ENCODE peak calls at places on chromosomes 3 and 15, in six cellular contexts. H is esophagus squamous epithelium, Q is ovary, L is NB4, G is IMR-90, B is vagina. K is an unnamed sample.
A peak's percentile ranks its signal among the peaks of the same experiment; 100 is the strongest.

GRCh38 chr3:195908439-195909293 is at the start of gene TNK2:
- DNase-seq in G (no peak), H (no peak), Q (no peak), L (peak; percentile 56), B (no peak), K (peak; percentile 71)

GRCh38 chr15:58988011-58988785 is 735 bp downstream of the RNF111 start:
- DNase-seq in G (peak; percentile 28), B (peak; percentile 87), H (no peak), Q (peak; percentile 67), L (peak; percentile 88), K (peak; percentile 86)

GRCh38 chr3:183754052-183754451 is 56.5 kb downstream of the YEATS2 start:
- DNase-seq in Q (no peak), L (no peak), H (no peak), G (no peak), B (no peak), K (no peak)

GRCh38 chr15:51162865-51163762 is 68.4 kb upstream of the TNFAIP8L3 start:
- DNase-seq in Q (peak; percentile 68), G (peak; percentile 72), B (no peak), H (no peak), L (peak; percentile 73), K (peak; percentile 80)

GRCh38 chr15:69783211-69783610 is 314.5 kb downstream of the TLE3 start:
- DNase-seq in G (no peak), L (no peak), H (no peak), B (no peak), Q (no peak), K (no peak)

GRCh38 chr3:43180027-43180426 is 74.1 kb upstream of the POMGNT2 start:
- DNase-seq in Q (no peak), H (no peak), G (peak; percentile 96), L (peak; percentile 81), B (no peak), K (no peak)

GRCh38 chr3:16203671-16204629 is 29.5 kb downstream of the GALNT15 start:
- DNase-seq in B (no peak), G (no peak), L (no peak), H (no peak), Q (no peak), K (no peak)

GRCh38 chr3:69081583-69082262 is 1.6 kb upstream of the UBA3 start:
- DNase-seq in H (no peak), B (no peak), Q (no peak), G (no peak), L (no peak), K (no peak)

GRCh38 chr15:89472785-89473256 is 23.6 kb downstream of the RHCG start:
- DNase-seq in L (peak; percentile 86), G (peak; percentile 47), Q (no peak), B (no peak), H (no peak), K (no peak)

GRCh38 chr3:172044833-172045585 is 5.6 kb downstream of the FNDC3B start:
- DNase-seq in H (no peak), L (no peak), B (no peak), Q (no peak), G (no peak), K (no peak)

GRCh38 chr3:71987828-71988227 is 202.9 kb upstream of the PROK2 start:
- DNase-seq in H (no peak), G (no peak), B (no peak), L (peak; percentile 83), Q (no peak), K (no peak)

GRCh38 chr3:89340431-89340830 is 233.0 kb downstream of the EPHA3 start:
- DNase-seq in G (no peak), Q (no peak), B (no peak), H (no peak), L (no peak), K (no peak)

GRCh38 chr3:180563411-180563810 is 38.6 kb upstream of the TTC14 start:
- DNase-seq in H (no peak), G (no peak), Q (no peak), B (no peak), L (no peak), K (no peak)

GRCh38 chr15:73926191-73927002 is at the start of gene LOXL1:
- DNase-seq in H (no peak), L (peak; percentile 59), G (peak; percentile 92), Q (peak; percentile 76), B (no peak), K (no peak)
- TF ChIP-seq POLR2A in H (peak; percentile 70), L (no peak), G (peak; percentile 89), Q (peak; percentile 69), B (peak; percentile 78), K (no peak)

GRCh38 chr15:75598361-75598760 is 19.2 kb upstream of the PTPN9 start:
- DNase-seq in G (no peak), H (no peak), L (no peak), Q (no peak), B (no peak), K (no peak)

GRCh38 chr15:75596703-75597345 is 17.7 kb upstream of the PTPN9 start:
- DNase-seq in L (no peak), Q (no peak), H (no peak), G (no peak), B (no peak), K (no peak)

GRCh38 chr15:75599396-75599795 is 20.3 kb upstream of the PTPN9 start:
- DNase-seq in H (no peak), G (no peak), L (no peak), Q (no peak), B (no peak), K (no peak)

GRCh38 chr15:75594276-75594675 is 15.2 kb upstream of the PTPN9 start:
- DNase-seq in Q (no peak), G (no peak), B (no peak), H (no peak), L (no peak), K (no peak)

DNA sequence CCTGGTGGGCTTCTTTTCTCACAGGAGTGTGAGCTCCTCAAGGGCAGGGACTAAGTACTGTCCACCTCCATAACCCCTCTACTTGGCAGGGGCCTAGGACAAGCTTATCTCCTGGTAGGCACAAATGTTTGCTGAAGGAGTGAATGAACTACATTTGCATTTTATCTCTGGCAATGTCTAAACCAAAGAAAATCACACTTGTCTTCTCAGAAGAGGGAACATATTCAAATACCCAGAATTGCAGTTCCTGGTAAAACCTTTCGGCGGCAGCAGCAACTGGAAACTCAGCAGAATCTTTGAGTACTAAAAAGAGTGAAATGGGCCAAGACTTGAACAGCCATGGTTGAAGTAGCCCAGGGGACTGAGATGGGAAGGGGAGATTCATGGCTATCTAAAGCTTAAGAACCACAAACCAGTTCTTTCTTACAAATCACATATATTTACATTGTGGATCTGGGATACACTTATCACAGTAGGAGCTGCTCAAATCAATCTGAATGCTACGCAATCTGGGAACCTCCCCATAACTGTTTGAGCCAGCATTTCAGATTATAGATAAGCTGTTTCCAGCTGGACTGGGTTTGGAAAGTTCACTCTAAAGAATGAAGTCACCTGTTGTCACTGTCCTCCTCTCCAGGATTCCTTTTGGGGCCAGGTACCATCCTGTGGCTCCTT is 18.7 kb upstream of the PTPN9 start:
- DNase-seq in B (no peak), L (peak; percentile 31), Q (no peak), H (no peak), G (no peak), K (no peak)
- TF ChIP-seq CTCF in B (no peak), L (peak; percentile 41), Q (no peak), H (peak; percentile 54), G (peak; percentile 25), K (no peak)

DNA sequence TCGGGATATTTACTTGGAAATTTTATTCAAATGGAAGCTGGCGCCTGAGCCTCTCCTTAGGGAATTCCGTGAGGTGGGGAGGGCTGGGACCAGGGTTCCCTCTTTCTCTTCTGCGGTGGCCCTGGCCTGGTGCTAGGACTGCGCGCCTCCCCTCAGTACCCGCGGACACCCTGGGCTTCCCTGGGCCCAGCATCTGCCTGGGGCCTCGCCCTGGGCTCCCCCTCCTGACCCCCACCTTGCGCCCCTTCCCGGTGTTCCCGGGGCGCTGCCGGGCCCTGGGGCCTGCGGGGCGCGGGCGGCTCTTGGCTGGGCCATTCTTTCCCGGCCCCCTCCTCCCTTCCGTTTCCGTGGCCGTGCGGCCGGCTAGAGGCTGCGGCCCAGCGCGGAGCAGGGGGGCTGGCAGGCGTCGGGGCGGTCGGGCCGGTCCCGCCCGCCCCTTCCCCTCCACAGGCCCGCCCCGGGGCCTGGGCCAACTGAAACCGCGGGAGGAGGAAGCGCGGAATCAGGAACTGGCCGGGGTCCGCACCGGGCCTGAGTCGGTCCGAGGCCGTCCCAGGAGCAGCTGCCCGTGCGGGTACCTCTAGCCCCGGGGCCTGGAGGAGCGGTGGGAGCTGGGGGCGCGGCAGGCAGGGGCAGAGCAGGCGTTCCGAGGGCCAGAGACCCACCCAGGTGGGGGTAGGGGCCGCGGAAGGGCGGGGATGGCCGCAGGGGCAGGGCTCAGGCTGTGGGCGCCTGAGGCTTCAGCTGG is at the start of gene FES:
- DNase-seq in G (peak; percentile 46), L (peak; percentile 94), H (no peak), B (no peak), Q (peak; percentile 72), K (no peak)
- TF ChIP-seq POLR2A in G (no peak), L (peak; percentile 97), H (peak; percentile 66), B (peak; percentile 31), Q (peak; percentile 28), K (peak; percentile 53)

DNA sequence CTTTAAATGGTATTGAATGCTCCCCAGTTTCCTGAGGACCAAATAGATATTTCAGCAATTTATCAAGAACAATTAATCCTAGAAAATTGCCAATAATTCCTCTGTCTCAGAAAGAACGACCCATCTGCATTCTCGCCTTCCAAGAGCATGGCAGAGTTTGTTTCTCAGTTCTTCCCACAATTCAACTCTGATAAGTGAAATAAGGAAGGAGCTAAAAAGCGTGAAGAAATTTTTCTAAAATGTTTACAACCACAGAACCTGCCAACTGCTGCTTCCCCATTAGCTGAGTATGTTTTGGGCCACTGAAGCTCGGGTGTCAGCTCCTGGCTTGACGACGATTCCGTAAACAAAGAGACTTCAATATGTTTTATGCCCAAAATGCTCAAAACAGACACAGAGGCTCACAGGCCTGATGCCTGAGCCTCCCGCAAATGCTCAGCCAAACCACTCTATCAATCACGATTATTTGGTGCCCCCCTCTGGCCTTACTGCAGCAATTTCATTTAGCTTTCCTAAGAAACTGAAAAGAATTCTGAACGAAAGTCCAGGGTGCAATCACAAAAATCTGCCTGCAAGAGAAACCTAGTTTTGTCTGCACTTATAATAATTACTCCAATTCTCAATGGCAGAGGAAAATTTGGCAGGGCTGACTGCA is 259.2 kb upstream of the CCDC54 start:
- DNase-seq in G (peak; percentile 80), H (no peak), L (peak; percentile 58), B (no peak), Q (peak; percentile 65), K (no peak)
- TF ChIP-seq CTCF in G (peak; percentile 73), H (peak; percentile 6), L (peak; percentile 33), B (no peak), Q (no peak), K (no peak)

DNA sequence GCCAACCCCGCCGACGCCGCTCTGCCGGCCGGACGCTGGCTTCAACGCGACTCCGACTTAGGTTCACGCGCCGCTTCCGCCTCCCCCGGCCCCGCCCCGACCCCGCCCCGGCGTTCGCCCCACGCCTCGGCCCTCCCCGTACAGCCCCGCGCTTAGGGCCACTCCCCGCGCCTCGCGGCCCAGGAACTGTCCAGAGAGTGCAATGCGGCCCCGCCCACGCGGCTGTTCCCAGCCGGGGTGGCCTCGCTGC is at the start of gene UBP1:
- DNase-seq in L (no peak), B (no peak), G (no peak), H (no peak), Q (no peak), K (no peak)
- TF ChIP-seq POLR2A in L (peak; percentile 68), B (no peak), G (peak; percentile 89), H (no peak), Q (no peak), K (no peak)